ENCODE peak calls at places on chromosomes 5 and 9, in nine cellular contexts. U is stomach, C is HCT116, K is thyroid gland, B is breast epithelium, X is K562, O is heart left ventricle, H is spleen, G is tibial nerve. L is an unnamed sample.

GRCh38 chr5:59238126-59238902 is 655.2 kb downstream of the PDE4D start:
- DNase-seq in C (no peak), B (no peak), K (no peak), H (no peak), X (no peak), U (no peak), G (no peak), O (no peak), L (no peak)

GRCh38 chr9:91422832-91423711 is 560 bp downstream of the NFIL3 start:
- DNase-seq in O (peak), X (peak), C (no peak), H (peak), B (peak), U (peak), G (peak), K (peak), L (no peak)

GRCh38 chr9:134592819-134593200 is 48.8 kb upstream of the COL5A1 start:
- DNase-seq in U (no peak), O (no peak), G (no peak), K (no peak), B (no peak), H (no peak), C (no peak), X (no peak), L (no peak)

GRCh38 chr9:99818439-99818992 is 3.2 kb upstream of the NR4A3 start:
- DNase-seq in H (no peak), U (no peak), G (no peak), X (peak), O (no peak), C (no peak), K (no peak), B (no peak), L (no peak)

GRCh38 chr5:144947019-144947418 is 776.3 kb downstream of the KCTD16 start:
- DNase-seq in O (no peak), X (no peak), U (no peak), K (no peak), G (no peak), C (no peak), H (no peak), B (no peak), L (no peak)

GRCh38 chr9:121240394-121241145 is 27.4 kb upstream of the GSN start:
- DNase-seq in K (no peak), H (no peak), U (no peak), C (no peak), G (no peak), B (no peak), X (no peak), O (no peak), L (no peak)

GRCh38 chr5:36635721-36636390 is 29.4 kb downstream of the SLC1A3 start:
- DNase-seq in K (no peak), H (no peak), O (no peak), B (no peak), X (no peak), U (no peak), C (no peak), G (no peak), L (no peak)

GRCh38 chr9:15155826-15156225 is 151.2 kb downstream of the TTC39B start:
- DNase-seq in U (no peak), H (no peak), X (no peak), O (peak), C (no peak), B (no peak), G (no peak), K (no peak), L (no peak)

GRCh38 chr5:61319388-61320146 is 12.5 kb upstream of the ZSWIM6 start:
- DNase-seq in C (no peak), O (no peak), G (no peak), H (no peak), X (peak), K (no peak), B (no peak), U (no peak), L (no peak)

GRCh38 chr5:33242264-33242663 is 198.5 kb upstream of the TARS1 start:
- DNase-seq in O (no peak), X (no peak), K (no peak), C (no peak), U (no peak), H (no peak), G (no peak), B (no peak), L (no peak)
- H3K27ac ChIP-seq in O (no peak), X (no peak), K (no peak), C (no peak), U (no peak), H (no peak), G (no peak), B (no peak), L (no peak)

GRCh38 chr5:75236322-75237316 is at the start of gene ANKRD31:
- DNase-seq in X (peak), H (peak), C (peak), B (peak), O (peak), G (peak), U (peak), K (peak), L (peak)
- TF ChIP-seq POLR2A in X (peak), H (no peak), C (no peak), B (no peak), O (peak), G (peak), U (no peak), K (peak), L (no peak)

GRCh38 chr5:147690595-147690994 is 91.9 kb downstream of the JAKMIP2 start:
- DNase-seq in H (no peak), C (peak), O (no peak), U (peak), B (no peak), G (no peak), X (no peak), K (no peak), L (no peak)
- TF ChIP-seq CTCF in H (no peak), C (peak), O (no peak), U (peak), B (no peak), G (no peak), X (no peak), K (no peak), L (no peak)

DNA sequence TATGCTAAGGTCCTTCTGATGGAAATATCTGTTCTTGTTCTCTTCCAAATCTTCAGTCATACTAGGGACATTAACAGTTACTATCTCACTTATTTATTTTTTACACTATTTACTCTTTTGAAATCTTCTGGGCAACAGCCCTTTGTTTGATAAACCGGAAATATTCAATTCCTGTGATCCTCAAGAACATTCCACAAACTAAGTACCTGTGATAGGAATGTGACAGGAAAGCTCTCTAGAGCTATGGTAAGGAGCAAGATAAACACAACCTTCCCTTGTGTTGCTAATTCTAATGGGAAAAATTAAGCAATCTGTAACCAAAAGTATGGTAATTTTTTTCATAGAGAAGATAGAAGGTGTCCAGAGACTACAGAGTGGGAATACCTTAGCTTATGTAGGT is 22.0 kb upstream of the ANKRD34B start:
- DNase-seq in H (no peak), G (no peak), U (no peak), O (no peak), B (no peak), K (no peak), C (no peak), X (no peak), L (no peak)
- H3K27ac ChIP-seq in H (no peak), G (no peak), U (no peak), O (no peak), B (no peak), K (no peak), C (no peak), X (no peak), L (no peak)

L was measured in esophagus squamous epithelium.